ENCODE peak calls at places on chromosomes 2 and 18, in six cellular contexts. J is transverse colon, L is GM12865, T is fibroblast of the aortic adventitia, G is pancreas, A is PC-9. H is an unnamed sample.

GRCh38 chr2:30679416-30680088 is 127.7 kb downstream of the CAPN13 start:
- DNase-seq in J (no peak), L (no peak), T (no peak), G (no peak), A (no peak), H (no peak)

GRCh38 chr2:85257359-85258193 is 70.2 kb downstream of the TGOLN2 start:
- DNase-seq in J (no peak), L (no peak), T (no peak), G (no peak), A (peak), H (no peak)

GRCh38 chr2:219631925-219632757 is 4.7 kb downstream of the SLC4A3 start:
- DNase-seq in J (no peak), L (no peak), T (no peak), G (no peak), A (no peak), H (no peak)

GRCh38 chr18:75005622-75006021 is 203.3 kb downstream of the PTGR3 start:
- DNase-seq in J (no peak), L (no peak), T (peak), G (no peak), A (no peak), H (no peak)

GRCh38 chr2:31996571-31997150 is 14.1 kb downstream of the MEMO1 start:
- DNase-seq in J (no peak), L (no peak), T (no peak), G (no peak), A (no peak), H (no peak)

GRCh38 chr2:30670453-30670852 is 136.8 kb downstream of the CAPN13 start:
- DNase-seq in J (no peak), L (no peak), T (no peak), G (no peak), A (no peak), H (no peak)

GRCh38 chr2:108594982-108595464 is 60.8 kb downstream of the LIMS1 start:
- DNase-seq in J (no peak), L (peak), T (peak), G (no peak), A (peak), H (no peak)

GRCh38 chr2:143375376-143375880 is 246.2 kb downstream of the ARHGAP15 start:
- DNase-seq in J (no peak), L (no peak), T (peak), G (no peak), A (no peak), H (no peak)

GRCh38 chr18:34222396-34223163 is 2.1 kb downstream of the NOL4 start:
- DNase-seq in J (no peak), L (peak), T (peak), G (peak), A (no peak), H (no peak)

GRCh38 chr2:67463810-67464209 is 66.7 kb downstream of the ETAA1 start:
- DNase-seq in J (no peak), L (no peak), T (no peak), G (no peak), A (peak), H (no peak)

GRCh38 chr2:144552821-144553220 is 32.9 kb upstream of the ZEB2 start:
- DNase-seq in J (no peak), L (no peak), T (no peak), G (no peak), A (no peak), H (no peak)

GRCh38 chr2:8059255-8059654 is 622.6 kb upstream of the ID2 start:
- DNase-seq in J (no peak), L (no peak), T (no peak), G (no peak), A (no peak), H (peak)

GRCh38 chr2:102297891-102298290 is 13.5 kb upstream of the IL1RL1 start:
- DNase-seq in J (no peak), L (no peak), T (peak), G (no peak), A (no peak), H (no peak)

GRCh38 chr2:49934481-49934880 is 780.2 kb upstream of the FSHR start:
- DNase-seq in J (no peak), L (no peak), T (no peak), G (no peak), A (no peak), H (no peak)

GRCh38 chr18:21682276-21683051 is 22.1 kb downstream of the ABHD3 start:
- DNase-seq in J (no peak), L (peak), T (peak), G (no peak), A (no peak), H (no peak)

DNA sequence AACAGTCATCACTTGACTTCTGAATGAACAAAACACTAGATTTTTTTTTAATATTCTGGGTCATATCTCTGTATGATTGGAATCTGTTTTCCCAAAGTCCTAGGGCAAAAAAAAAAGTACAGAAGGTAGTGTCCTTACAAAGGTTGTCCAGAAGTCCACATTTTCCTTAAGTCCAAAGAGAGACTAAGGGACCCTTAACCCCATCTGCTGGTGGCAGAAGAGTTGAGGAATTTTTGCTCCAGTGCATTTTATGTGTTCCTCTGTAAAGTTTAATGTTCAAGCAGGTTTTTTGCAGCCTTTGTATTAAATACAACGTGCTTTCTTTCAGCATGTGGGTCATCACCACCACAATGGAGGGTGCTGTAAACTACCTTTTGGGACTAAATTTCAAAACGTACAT is 215.9 kb downstream of the SP3 start:
- DNase-seq in J (no peak), L (no peak), T (peak), G (no peak), A (no peak), H (peak)
- TF ChIP-seq CTCF in J (peak), L (no peak), T (peak), G (no peak), A (peak), H (peak)

GRCh38 chr18:22816266-22817176 is 116.6 kb upstream of the RBBP8 start:
- DNase-seq in J (peak), L (no peak), T (no peak), G (peak), A (no peak), H (no peak)
- H3K4me3 ChIP-seq in J (no peak), L (no peak), T (no peak), G (no peak), A (no peak), H (no peak)

DNA sequence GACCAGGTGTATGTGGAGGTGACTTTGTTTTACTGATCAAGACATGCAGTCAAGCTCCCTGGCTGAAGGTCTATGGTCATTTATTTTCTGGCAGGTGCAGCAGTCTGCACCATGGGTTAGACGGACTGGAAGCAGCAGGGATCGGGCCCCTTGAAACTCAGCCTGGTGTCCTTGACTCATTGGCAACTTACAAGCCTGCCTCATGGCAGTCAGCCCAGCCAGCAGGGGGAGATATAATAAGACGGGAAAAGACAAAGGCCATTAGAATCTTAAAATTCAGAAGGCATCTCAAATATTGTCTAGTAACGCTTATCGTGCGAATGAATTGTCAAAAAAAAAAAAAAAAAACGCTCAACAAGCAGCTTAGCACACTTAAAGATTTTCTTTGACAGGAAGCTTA is 308.2 kb downstream of the EN1 start:
- DNase-seq in J (no peak), L (peak), T (peak), G (peak), A (no peak), H (peak)
- TF ChIP-seq CTCF in J (no peak), L (peak), T (peak), G (no peak), A (peak), H (peak)

DNA sequence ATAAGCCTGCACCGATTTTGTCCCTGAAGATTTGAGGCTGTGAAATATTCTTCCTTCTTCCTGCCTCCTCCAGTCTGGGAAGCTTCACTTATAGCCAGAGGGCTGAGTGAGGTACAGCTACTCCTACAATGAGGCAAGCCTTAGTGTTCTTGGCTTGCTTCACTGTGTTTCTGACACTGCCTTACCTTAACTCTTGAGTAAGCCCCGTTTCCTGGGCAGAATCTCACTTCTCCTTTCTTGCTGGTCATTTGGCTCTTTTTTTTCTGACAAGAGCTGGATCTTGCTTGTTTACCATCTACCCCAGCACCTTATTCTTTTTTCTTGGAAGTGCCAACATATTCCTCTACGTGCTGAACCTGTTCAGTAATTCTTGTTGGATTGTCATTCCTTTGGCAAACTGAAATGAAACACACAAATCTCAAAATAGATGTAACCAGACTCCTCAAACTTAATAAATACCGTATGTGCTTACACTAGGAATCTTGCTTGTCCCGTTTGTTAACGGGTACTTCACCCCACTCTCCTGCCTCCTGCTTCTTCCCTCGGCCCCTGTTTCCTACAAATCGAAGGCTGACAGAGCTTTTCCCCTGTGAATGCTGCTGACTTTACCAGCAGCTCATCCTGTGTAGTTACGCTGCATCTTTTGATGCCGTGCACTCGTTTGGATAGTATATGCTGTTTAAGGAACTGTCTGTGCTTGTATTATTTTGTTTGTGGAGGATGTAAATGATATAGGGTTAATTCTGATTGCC is 132.1 kb downstream of the FMNL2 start:
- DNase-seq in J (peak), L (peak), T (peak), G (no peak), A (no peak), H (no peak)
- H3K4me3 ChIP-seq in J (no peak), L (peak), T (peak), G (no peak), A (no peak), H (no peak)

GRCh38 chr2:173239644-173240043 is 115.0 kb upstream of the CDCA7 start:
- DNase-seq in J (no peak), L (peak), T (no peak), G (no peak), A (no peak), H (no peak)
- TF ChIP-seq CTCF in J (no peak), L (no peak), T (no peak), G (no peak), A (no peak), H (no peak)

DNA sequence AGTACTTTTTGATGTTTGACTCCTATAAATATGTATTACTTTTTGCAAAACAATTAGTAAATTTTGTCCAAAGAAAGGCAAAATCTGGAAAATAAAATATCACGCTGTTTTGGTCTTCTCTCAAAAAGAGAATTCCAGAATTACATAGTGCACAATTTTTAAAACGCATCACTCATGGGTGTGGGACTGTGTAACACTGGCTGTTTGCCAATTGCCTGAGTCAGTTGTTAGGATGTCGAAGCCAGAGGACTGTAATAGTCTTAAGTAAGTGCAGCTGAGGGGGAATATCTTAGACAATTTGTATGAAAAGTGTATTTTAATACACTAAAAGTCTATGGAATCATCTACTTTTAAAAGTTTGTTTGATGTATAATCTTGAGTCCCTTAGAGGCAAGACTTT is 24.1 kb upstream of the EPHA4 start:
- DNase-seq in J (no peak), L (no peak), T (peak), G (no peak), A (peak), H (no peak)
- H3K4me3 ChIP-seq in J (no peak), L (no peak), T (no peak), G (no peak), A (no peak), H (no peak)